ENCODE peak calls at places on chromosomes 12 and 14, in seven cellular contexts. L, W, V, U, I, B and Q are unnamed samples. For H3K36me3, the result is how much of the 10 kb centered on the place peaks cover.

GRCh38 chr14:23327947-23328744 is 6.9 kb downstream of the PABPN1 start:
- DNase-seq in L (peak), B (peak), V (no peak), I (peak), U (no peak), W (peak), Q (peak)

GRCh38 chr14:69280746-69281291 is 20.9 kb downstream of the GALNT16 start:
- DNase-seq in V (no peak), U (no peak), I (no peak), W (no peak), B (no peak), L (no peak), Q (no peak)

GRCh38 chr12:76882367-76882766 is 3.5 kb upstream of the CSRP2 start:
- DNase-seq in I (no peak), B (no peak), V (no peak), U (no peak), L (no peak), W (no peak), Q (no peak)

GRCh38 chr12:13592063-13592942 is 389.1 kb downstream of the GRIN2B start:
- DNase-seq in L (no peak), B (no peak), U (no peak), W (no peak), V (no peak), I (no peak), Q (no peak)

GRCh38 chr12:53383258-53383657 is 3.3 kb downstream of the SP1 start:
- DNase-seq in L (no peak), I (no peak), W (peak), B (no peak), V (no peak), U (no peak), Q (no peak)

GRCh38 chr14:34781242-34781641 is 66.8 kb upstream of the CFL2 start:
- DNase-seq in B (peak), I (no peak), L (no peak), W (peak), U (no peak), V (no peak), Q (peak)

GRCh38 chr14:103520269-103520656 is 2.4 kb downstream of the CKB start:
- DNase-seq in V (peak), L (no peak), B (no peak), W (no peak), U (no peak), I (no peak), Q (no peak)

GRCh38 chr12:72509893-72510292 is 237.7 kb downstream of the TRHDE start:
- DNase-seq in I (no peak), U (no peak), W (no peak), V (no peak), B (no peak), L (no peak), Q (no peak)

GRCh38 chr14:55588259-55588699 is 8.3 kb downstream of the KTN1 start:
- DNase-seq in V (no peak), W (peak), L (no peak), B (no peak), U (no peak), I (no peak), Q (peak)

GRCh38 chr12:94586589-94587259 is 63.6 kb downstream of the TMCC3 start:
- DNase-seq in W (peak), U (no peak), V (no peak), B (no peak), L (no peak), I (no peak), Q (peak)

GRCh38 chr12:4483885-4484823 is 38.5 kb upstream of the FGF6 start:
- DNase-seq in I (no peak), V (no peak), W (no peak), B (no peak), L (no peak), U (no peak), Q (no peak)

GRCh38 chr14:93090826-93091583 is 24.7 kb downstream of the ITPK1 start:
- DNase-seq in L (no peak), V (peak), I (peak), B (no peak), U (no peak), W (peak), Q (peak)

GRCh38 chr14:63438065-63438757 is 105.0 kb downstream of the PPP2R5E start:
- DNase-seq in W (peak), U (peak), L (peak), V (peak), I (peak), B (peak), Q (peak)

GRCh38 chr12:26162174-26162573 is 33.2 kb upstream of the SSPN start:
- DNase-seq in U (no peak), B (no peak), V (no peak), W (no peak), I (no peak), L (no peak), Q (no peak)

GRCh38 chr12:70154960-70155589 is 88.2 kb upstream of the CNOT2 start:
- DNase-seq in W (no peak), L (no peak), B (no peak), I (no peak), V (no peak), U (no peak), Q (no peak)

GRCh38 chr12:131943876-131944275 is 5.9 kb upstream of the EP400 start:
- DNase-seq in U (no peak), W (no peak), L (no peak), I (no peak), B (no peak), V (no peak), Q (no peak)

GRCh38 chr12:51901121-51901812 is 6.0 kb upstream of the ACVRL1 start:
- DNase-seq in W (no peak), I (no peak), L (no peak), V (no peak), B (no peak), U (no peak), Q (no peak)

GRCh38 chr14:64709126-64709525 is 4.9 kb downstream of the PLEKHG3 start:
- DNase-seq in U (no peak), B (no peak), W (no peak), L (no peak), I (no peak), V (no peak), Q (no peak)

GRCh38 chr12:52063986-52064649 is 5.7 kb upstream of the ATG101 start:
- DNase-seq in I (peak), B (peak), V (peak), L (no peak), U (no peak), W (peak), Q (no peak)

GRCh38 chr12:80763874-80764273 is 47.2 kb downstream of the MYF5 start:
- DNase-seq in W (peak), I (no peak), V (no peak), L (no peak), B (peak), U (no peak), Q (peak)

GRCh38 chr12:131755305-131756113 is 44.6 kb downstream of the SFSWAP start:
- DNase-seq in B (peak), V (no peak), U (no peak), W (peak), I (no peak), L (peak), Q (peak)

GRCh38 chr12:76176935-76177334 is 92.5 kb upstream of the NAP1L1 start:
- DNase-seq in B (no peak), I (no peak), V (no peak), W (peak), L (no peak), U (no peak), Q (no peak)

GRCh38 chr12:124292385-124292784 is 2.5 kb upstream of the RFLNA start:
- DNase-seq in U (no peak), I (no peak), B (no peak), W (no peak), L (no peak), V (no peak), Q (no peak)

GRCh38 chr14:69270795-69271708 is 11.1 kb downstream of the GALNT16 start:
- DNase-seq in W (no peak), V (peak), B (peak), U (no peak), I (peak), L (no peak), Q (no peak)

GRCh38 chr14:85487215-85487614 is 42.7 kb upstream of the FLRT2 start:
- DNase-seq in W (peak), B (no peak), I (no peak), L (no peak), V (no peak), U (peak), Q (peak)

GRCh38 chr12:119949145-119949544 is 39.9 kb upstream of the BICDL1 start:
- DNase-seq in V (no peak), I (no peak), U (no peak), L (no peak), W (no peak), B (no peak), Q (no peak)

GRCh38 chr14:69675877-69676416 is 64.6 kb downstream of the SUSD6 start:
- DNase-seq in B (no peak), L (no peak), W (no peak), U (no peak), V (no peak), I (no peak), Q (no peak)

GRCh38 chr12:131850856-131851559 is 22.8 kb downstream of the MMP17 start:
- DNase-seq in I (no peak), V (peak), W (no peak), L (no peak), B (no peak), U (no peak), Q (no peak)

GRCh38 chr14:99036594-99037293 is 235.3 kb downstream of the BCL11B start:
- DNase-seq in I (peak), L (no peak), B (no peak), V (peak), W (no peak), U (no peak), Q (no peak)
- H3K4me3 ChIP-seq in I (peak), L (no peak), B (no peak), V (no peak), W (peak), U (peak), Q (no peak)

GRCh38 chr12:110347767-110348166 is 55.7 kb downstream of the ANAPC7 start:
- DNase-seq in L (no peak), U (no peak), B (no peak), V (no peak), I (no peak), W (no peak), Q (no peak)
- H3K36me3 ChIP-seq in L (half or more), U (half or more), B (half or more), V (half or more), I (half or more), W (half or more), Q (half or more)

DNA sequence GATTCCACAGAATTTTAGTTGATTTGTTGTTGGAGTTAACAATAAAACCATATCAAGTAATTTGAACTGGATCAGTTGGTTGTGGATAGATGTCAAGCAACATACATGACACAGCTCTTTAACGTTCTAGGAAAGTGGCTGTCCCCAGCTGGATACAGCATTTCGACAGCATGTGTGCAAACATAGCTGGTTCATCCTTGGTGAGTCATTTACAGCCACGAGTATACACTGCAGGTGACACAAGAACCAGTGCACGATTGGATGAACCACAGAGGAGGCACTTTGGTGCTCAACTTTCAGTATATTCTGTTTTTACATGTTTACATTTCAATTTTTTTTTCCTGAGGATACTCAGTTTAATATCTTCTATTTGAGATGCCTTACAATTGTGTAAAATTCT is 242.4 kb downstream of the TMEM117 start:
- DNase-seq in B (no peak), L (no peak), I (no peak), U (no peak), W (peak), V (no peak), Q (no peak)
- H3K4me3 ChIP-seq in B (no peak), L (no peak), I (no peak), U (no peak), W (no peak), V (no peak), Q (no peak)

GRCh38 chr12:113939867-113940266 is 26.3 kb downstream of the RBM19 start:
- DNase-seq in V (no peak), I (no peak), W (no peak), U (no peak), B (no peak), L (no peak), Q (no peak)
- H3K36me3 ChIP-seq in V (under half), I (half or more), W (under half), U (under half), B (under half), L (half or more), Q (half or more)

DNA sequence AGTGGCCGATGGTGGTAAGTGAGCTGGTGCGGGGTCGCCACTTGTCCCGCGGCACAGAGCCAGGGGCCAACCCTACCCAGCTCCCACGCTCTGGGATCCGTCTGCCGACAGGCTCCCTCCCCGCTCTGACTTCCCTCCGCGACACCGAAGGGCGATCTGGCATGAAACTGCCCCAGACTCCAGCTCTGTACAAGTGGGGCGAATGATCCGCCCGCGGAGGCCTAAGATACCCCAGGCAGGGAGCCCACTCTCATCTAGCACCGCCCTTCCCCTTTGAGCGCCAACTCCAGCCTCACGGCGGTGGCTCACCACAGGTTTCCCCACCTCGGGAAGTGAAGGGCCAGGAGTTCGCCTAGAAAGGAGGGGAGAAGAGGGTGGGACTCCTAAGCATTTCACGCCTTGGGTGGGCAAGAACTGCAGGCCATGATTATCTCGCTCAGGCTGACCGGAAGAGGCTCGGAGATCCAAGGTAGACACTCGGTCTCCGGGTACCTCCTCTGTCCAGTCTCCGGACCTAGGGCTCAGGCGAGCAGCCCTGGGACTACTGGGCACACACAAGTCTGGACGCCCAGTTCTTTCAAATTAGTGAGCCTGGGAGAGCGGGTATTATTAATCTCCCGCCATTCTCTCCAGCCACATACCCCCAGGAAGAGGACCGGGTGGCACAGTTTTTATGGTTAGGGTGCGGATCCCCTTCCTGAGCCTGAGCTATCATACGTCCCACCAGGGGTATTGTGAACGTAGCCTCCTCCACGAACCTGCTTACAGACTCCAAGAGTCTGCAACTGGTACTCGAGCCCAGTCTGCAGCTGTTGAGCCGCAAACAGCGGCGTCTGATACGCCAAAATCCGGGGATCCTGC is 849 bp downstream of the WNT1 start:
- DNase-seq in V (no peak), L (no peak), I (no peak), B (no peak), W (no peak), U (no peak), Q (no peak)
- H3K4me3 ChIP-seq in V (peak), L (peak), I (peak), B (no peak), W (peak), U (peak), Q (peak)

GRCh38 chr12:122547330-122547729 is 20.3 kb downstream of the KNTC1 start:
- DNase-seq in V (no peak), U (no peak), I (no peak), L (no peak), W (no peak), B (no peak), Q (no peak)
- H3K36me3 ChIP-seq in V (under half), U (under half), I (under half), L (under half), W (under half), B (under half), Q (under half)

GRCh38 chr14:89241265-89241664 is 175.8 kb downstream of the FOXN3 start:
- DNase-seq in L (no peak), U (no peak), I (no peak), V (no peak), W (no peak), B (no peak), Q (no peak)

GRCh38 chr14:89243286-89243685 is 173.7 kb downstream of the FOXN3 start:
- DNase-seq in W (no peak), V (no peak), I (no peak), B (no peak), U (no peak), L (no peak), Q (no peak)

GRCh38 chr14:89241934-89242670 is 174.9 kb downstream of the FOXN3 start:
- DNase-seq in U (no peak), B (no peak), V (no peak), I (no peak), L (no peak), W (peak), Q (no peak)

GRCh38 chr14:89243765-89244164 is 173.3 kb downstream of the FOXN3 start:
- DNase-seq in B (no peak), V (no peak), W (no peak), I (no peak), U (no peak), L (no peak), Q (no peak)

DNA sequence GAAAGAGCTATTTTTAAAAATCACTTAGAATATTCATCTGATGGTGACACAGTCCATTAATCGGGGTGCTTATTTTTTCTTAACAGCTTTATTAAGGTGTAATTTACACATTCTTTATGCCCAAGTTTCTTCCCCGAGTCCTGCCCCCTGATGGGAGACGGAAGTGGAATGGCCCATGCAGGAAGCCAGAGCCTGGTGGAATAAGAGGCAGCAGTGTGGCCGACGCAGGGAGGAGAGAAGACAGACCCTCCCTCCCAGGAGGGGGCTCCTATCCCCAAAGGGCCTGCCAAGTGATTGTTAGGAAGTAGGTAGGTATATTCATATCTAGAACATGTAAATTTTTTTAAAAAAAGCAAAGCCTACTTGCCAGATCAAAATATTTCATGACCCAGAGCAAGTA is 174.2 kb downstream of the FOXN3 start:
- DNase-seq in W (no peak), L (no peak), I (no peak), B (no peak), V (no peak), U (no peak), Q (no peak)
- H3K4me3 ChIP-seq in W (no peak), L (no peak), I (no peak), B (no peak), V (no peak), U (peak), Q (no peak)